ENCODE peak calls at places on chromosome 2, in four cellular contexts. One of them, this sample, is unnamed.

GRCh38 chr2:171824086-171824485 is 70.0 kb downstream of the SLC25A12 start:
- DNase-seq in H1: no peak
- DNase-seq in GM23248: peak
- DNase-seq in astrocyte: no peak
- DNase-seq in this sample: no peak

GRCh38 chr2:64404743-64405142 is 49.2 kb upstream of the LGALSL start:
- DNase-seq in GM23248: peak
- DNase-seq in H1: peak
- DNase-seq in astrocyte: no peak
- DNase-seq in this sample: no peak

GRCh38 chr2:179272406-179273192 is 8.0 kb upstream of the SESTD1 start:
- DNase-seq in H1: no peak
- DNase-seq in astrocyte: peak
- DNase-seq in GM23248: peak
- DNase-seq in this sample: peak

GRCh38 chr2:841036-841435 is 109.6 kb upstream of the SNTG2 start:
- DNase-seq in GM23248: no peak
- DNase-seq in H1: no peak
- DNase-seq in astrocyte: no peak
- DNase-seq in this sample: no peak

GRCh38 chr2:106201656-106202055 is 7.6 kb upstream of the UXS1 start:
- DNase-seq in H1: no peak
- DNase-seq in GM23248: no peak
- DNase-seq in astrocyte: no peak
- DNase-seq in this sample: no peak

GRCh38 chr2:233764264-233764663 is 4.2 kb downstream of the UGT1A1 start:
- DNase-seq in GM23248: peak
- DNase-seq in H1: no peak
- DNase-seq in astrocyte: peak
- DNase-seq in this sample: no peak

GRCh38 chr2:97740590-97741182 is 27.3 kb downstream of the ZAP70 start:
- DNase-seq in astrocyte: no peak
- DNase-seq in GM23248: peak
- DNase-seq in H1: peak
- DNase-seq in this sample: peak

GRCh38 chr2:182559623-182560022 is 132.8 kb upstream of the PDE1A start:
- DNase-seq in astrocyte: peak
- DNase-seq in GM23248: peak
- DNase-seq in H1: no peak
- DNase-seq in this sample: no peak

GRCh38 chr2:241929551-241930490 is 60.3 kb downstream of the RTP5 start:
- DNase-seq in astrocyte: no peak
- DNase-seq in H1: no peak
- DNase-seq in GM23248: no peak
- DNase-seq in this sample: no peak

GRCh38 chr2:101387151-101387807 is at the start of gene CREG2:
- DNase-seq in H1: peak
- DNase-seq in GM23248: peak
- DNase-seq in astrocyte: peak
- DNase-seq in this sample: peak

GRCh38 chr2:203175371-203175770 is 63.4 kb upstream of the CYP20A1 start:
- DNase-seq in astrocyte: peak
- DNase-seq in GM23248: peak
- DNase-seq in H1: no peak
- DNase-seq in this sample: no peak

GRCh38 chr2:178804791-178805190 is 2.4 kb downstream of the TTN start:
- DNase-seq in GM23248: peak
- DNase-seq in astrocyte: no peak
- DNase-seq in H1: no peak
- DNase-seq in this sample: no peak

GRCh38 chr2:64403426-64403825 is 50.5 kb upstream of the LGALSL start:
- DNase-seq in astrocyte: no peak
- DNase-seq in GM23248: no peak
- DNase-seq in H1: no peak
- DNase-seq in this sample: no peak

GRCh38 chr2:120564213-120565094 is 171.2 kb upstream of the GLI2 start:
- DNase-seq in H1: no peak
- DNase-seq in astrocyte: no peak
- DNase-seq in GM23248: no peak
- DNase-seq in this sample: peak

GRCh38 chr2:163465440-163465839 is 270.4 kb downstream of the FIGN start:
- DNase-seq in H1: no peak
- DNase-seq in astrocyte: no peak
- DNase-seq in GM23248: no peak
- DNase-seq in this sample: no peak

GRCh38 chr2:84919885-84920580 is 14.6 kb downstream of the TMSB10 start:
- DNase-seq in H1: no peak
- DNase-seq in astrocyte: peak
- DNase-seq in GM23248: peak
- DNase-seq in this sample: peak

GRCh38 chr2:239461551-239462515 is 61.0 kb upstream of the HDAC4 start:
- DNase-seq in GM23248: no peak
- DNase-seq in H1: peak
- DNase-seq in astrocyte: no peak
- DNase-seq in this sample: peak

GRCh38 chr2:32788106-32788505 is 158.6 kb upstream of the LTBP1 start:
- DNase-seq in GM23248: peak
- DNase-seq in H1: no peak
- DNase-seq in astrocyte: no peak
- DNase-seq in this sample: no peak

GRCh38 chr2:236872971-236873370 is 212.7 kb upstream of the COPS8 start:
- DNase-seq in GM23248: no peak
- DNase-seq in astrocyte: no peak
- DNase-seq in H1: peak
- DNase-seq in this sample: no peak

GRCh38 chr2:174595904-174596397 is 1.7 kb downstream of the WIPF1 start:
- DNase-seq in H1: no peak
- DNase-seq in astrocyte: peak
- DNase-seq in GM23248: peak
- DNase-seq in this sample: no peak

GRCh38 chr2:64640153-64641044 is 13.3 kb downstream of the SERTAD2 start:
- DNase-seq in GM23248: peak
- DNase-seq in H1: no peak
- DNase-seq in astrocyte: no peak
- DNase-seq in this sample: no peak

GRCh38 chr2:25897500-25897899 is 19.2 kb upstream of the ASXL2 start:
- DNase-seq in GM23248: no peak
- DNase-seq in H1: no peak
- DNase-seq in astrocyte: no peak
- DNase-seq in this sample: no peak
- H3K27ac ChIP-seq in GM23248: no peak
- H3K27ac ChIP-seq in H1: no peak
- H3K27ac ChIP-seq in astrocyte: no peak
- H3K27ac ChIP-seq in this sample: no peak

GRCh38 chr2:44939074-44940052 is 2.1 kb upstream of the SIX3 start:
- DNase-seq in GM23248: no peak
- DNase-seq in H1: peak
- DNase-seq in astrocyte: no peak
- DNase-seq in this sample: peak

GRCh38 chr2:44941551-44942234 is at the start of gene SIX3:
- DNase-seq in astrocyte: peak
- DNase-seq in H1: no peak
- DNase-seq in GM23248: peak
- DNase-seq in this sample: peak

GRCh38 chr2:44940053-44940494 is 1.4 kb upstream of the SIX3 start:
- DNase-seq in GM23248: no peak
- DNase-seq in H1: no peak
- DNase-seq in astrocyte: no peak
- DNase-seq in this sample: no peak

GRCh38 chr2:44942304-44943030 is 965 bp downstream of the SIX3 start:
- DNase-seq in GM23248: peak
- DNase-seq in H1: peak
- DNase-seq in astrocyte: no peak
- DNase-seq in this sample: no peak

DNA sequence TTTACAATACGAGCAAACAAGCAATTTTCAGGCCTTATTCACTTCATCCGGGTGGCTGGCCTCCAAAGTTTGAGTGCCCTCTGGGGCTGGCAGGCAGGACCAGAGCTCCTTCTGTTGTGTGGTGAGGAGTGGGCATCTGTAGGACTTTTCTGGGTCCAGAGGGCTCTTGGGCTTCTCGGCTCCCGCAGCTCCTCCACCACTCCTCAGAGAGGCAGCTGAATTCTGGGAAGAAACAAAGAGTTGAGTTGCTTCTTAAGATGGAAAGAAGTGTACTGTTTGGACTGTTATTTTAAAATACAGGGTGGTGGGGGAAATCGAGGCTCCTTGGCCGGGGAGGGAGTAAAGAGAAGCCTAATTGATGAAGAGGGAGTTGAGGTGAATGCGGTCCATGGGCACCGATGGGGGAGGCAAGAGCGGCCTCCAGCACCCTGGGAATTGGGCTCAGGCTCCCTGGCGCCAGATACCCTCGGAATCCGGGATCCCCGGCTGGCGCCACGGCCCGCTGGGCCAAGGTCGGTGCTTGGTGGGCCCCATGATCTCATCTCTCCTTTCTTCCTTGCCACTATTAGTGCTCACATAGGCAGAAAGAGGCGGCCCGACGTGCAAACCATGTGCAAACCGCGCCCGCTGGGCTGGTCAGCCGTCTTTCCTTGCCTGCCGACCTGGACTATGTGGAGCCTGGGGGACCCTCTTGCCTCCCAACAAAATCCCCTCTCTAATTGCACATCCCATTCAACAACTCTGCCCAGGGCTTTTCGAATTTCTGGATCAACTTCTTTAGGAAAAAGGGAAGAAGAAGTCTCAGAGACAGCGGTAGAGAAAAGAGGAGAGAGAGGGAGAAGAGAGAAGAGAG is 664 bp upstream of the SIX3 start:
- DNase-seq in astrocyte: no peak
- DNase-seq in GM23248: no peak
- DNase-seq in H1: no peak
- DNase-seq in this sample: no peak
- H2AFZ ChIP-seq in astrocyte: no peak
- H2AFZ ChIP-seq in GM23248: no peak
- H2AFZ ChIP-seq in H1: no peak
- H2AFZ ChIP-seq in this sample: no peak

DNA sequence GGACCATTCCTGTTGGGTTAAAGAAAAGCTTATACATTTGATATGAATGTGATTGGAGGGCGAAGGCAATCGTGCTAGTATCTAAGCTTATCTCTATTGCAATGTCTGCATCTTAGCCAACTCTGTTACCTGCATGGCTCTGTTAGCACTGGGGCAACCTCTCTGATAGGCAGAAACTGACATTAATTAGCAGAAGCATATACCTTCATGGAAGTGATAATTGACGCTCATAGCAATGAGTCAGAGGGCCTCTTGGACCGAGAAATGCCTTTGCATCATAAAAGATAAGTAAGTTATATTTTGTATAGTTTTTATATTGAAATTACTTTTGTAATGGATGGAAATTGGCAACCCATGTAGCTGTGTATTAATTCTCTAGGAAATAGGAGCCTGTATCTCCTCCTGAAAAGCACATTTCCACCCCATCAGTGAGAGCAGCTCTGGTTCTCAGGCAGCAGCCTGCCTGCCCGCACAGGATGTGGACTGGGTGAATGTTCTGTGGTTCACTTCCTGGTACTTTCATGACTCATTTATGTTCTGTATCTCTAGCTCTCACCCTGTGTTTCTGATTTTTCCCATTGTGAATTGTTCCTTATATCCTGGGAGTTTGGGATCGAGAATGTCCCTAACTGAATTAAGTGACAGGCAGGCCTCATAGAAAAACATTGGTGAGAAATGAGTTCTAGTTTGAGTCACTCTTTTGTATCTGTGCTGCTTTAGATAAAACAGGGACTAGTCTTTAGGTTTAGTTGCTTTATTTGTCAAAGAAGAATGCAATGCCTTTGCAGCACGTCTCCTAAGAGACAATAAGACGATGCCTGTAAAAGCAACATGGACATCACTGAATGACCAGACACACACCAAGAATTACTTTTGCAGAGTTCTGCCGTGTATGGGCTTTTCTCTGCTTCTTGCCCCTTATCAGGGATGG is 344.9 kb downstream of the DCDC2C start:
- DNase-seq in GM23248: no peak
- DNase-seq in H1: no peak
- DNase-seq in astrocyte: no peak
- DNase-seq in this sample: no peak
- H3K27ac ChIP-seq in GM23248: no peak
- H3K27ac ChIP-seq in H1: no peak
- H3K27ac ChIP-seq in astrocyte: no peak
- H3K27ac ChIP-seq in this sample: no peak

GRCh38 chr2:73266061-73266891 is 18.0 kb downstream of the FBXO41 start:
- DNase-seq in GM23248: no peak
- DNase-seq in astrocyte: peak
- DNase-seq in H1: no peak
- DNase-seq in this sample: no peak

GRCh38 chr2:73267008-73267407 is 17.3 kb downstream of the FBXO41 start:
- DNase-seq in astrocyte: no peak
- DNase-seq in H1: no peak
- DNase-seq in GM23248: no peak
- DNase-seq in this sample: no peak

GRCh38 chr2:73268368-73268830 is 15.9 kb downstream of the FBXO41 start:
- DNase-seq in GM23248: no peak
- DNase-seq in astrocyte: no peak
- DNase-seq in H1: no peak
- DNase-seq in this sample: no peak

GRCh38 chr2:73269686-73270465 is 14.4 kb downstream of the FBXO41 start:
- DNase-seq in astrocyte: no peak
- DNase-seq in H1: no peak
- DNase-seq in GM23248: no peak
- DNase-seq in this sample: no peak

DNA sequence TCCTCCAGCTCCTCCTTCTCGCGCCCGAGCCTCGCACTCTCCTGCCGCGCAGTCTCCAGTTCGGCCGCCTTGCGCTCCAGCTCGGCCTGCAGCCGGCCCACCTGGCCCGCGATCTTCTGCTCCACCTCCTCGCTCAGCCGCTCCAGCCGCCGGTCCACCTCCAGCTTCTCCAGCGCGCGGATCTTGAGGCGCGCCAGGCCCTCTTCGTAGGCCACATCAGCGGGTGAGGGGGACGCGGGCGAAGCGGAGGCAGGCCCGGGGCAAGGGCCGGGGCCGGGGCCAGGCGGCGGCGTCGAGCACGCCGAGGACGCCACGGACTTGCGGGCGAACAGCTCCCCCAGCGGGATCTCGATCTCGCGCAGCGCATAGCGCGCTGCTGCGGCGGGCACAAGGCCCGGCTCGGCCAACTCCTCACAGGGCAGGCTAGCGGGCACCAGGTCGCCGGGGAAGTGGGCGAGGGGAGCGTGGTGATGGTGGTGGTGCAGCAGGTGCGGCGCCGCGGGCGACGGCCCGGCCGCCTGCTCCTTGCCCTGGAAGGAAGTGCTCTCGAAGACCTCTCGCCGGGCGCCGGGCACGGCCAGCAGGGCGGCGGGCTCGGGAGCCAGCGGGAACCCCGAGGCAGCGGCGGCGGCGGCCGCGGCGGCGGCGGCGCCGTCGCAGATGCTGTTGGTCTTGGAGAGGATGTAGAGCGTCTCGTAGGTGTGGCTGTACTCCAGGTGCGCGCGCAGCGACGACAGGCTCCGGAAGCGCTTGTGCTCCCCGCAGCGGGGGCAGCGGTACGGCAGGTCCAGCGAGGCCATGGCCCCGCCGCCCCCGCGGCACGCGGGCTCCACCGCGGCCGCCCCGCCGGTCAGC is 15.2 kb downstream of the FBXO41 start:
- DNase-seq in astrocyte: no peak
- DNase-seq in GM23248: peak
- DNase-seq in H1: peak
- DNase-seq in this sample: peak
- H2AFZ ChIP-seq in astrocyte: peak
- H2AFZ ChIP-seq in GM23248: no peak
- H2AFZ ChIP-seq in H1: no peak
- H2AFZ ChIP-seq in this sample: no peak

This sample was measured in PC-9.